ENCODE peak calls at places on chromosomes 12 and 14, in nine cellular contexts. Q is Right ventricle myocardium inferior, Z is left colon, W is retina, H is substantia nigra, K is astrocyte of the cerebellum, L is posterior cingulate gyrus, P is Right ventricle myocardium superior, J is LoVo. F is an unnamed sample.

GRCh38 chr14:47044841-47045240 is 393.3 kb upstream of the RPL10L start:
- DNase-seq in K (no peak), P (no peak), J (no peak), Q (no peak), Z (no peak), H (no peak), L (no peak), W (no peak), F (no peak)

GRCh38 chr12:42552822-42553221 is 36.7 kb downstream of the PRICKLE1 start:
- DNase-seq in K (no peak), L (peak), Z (no peak), Q (no peak), P (no peak), W (peak), H (no peak), J (no peak), F (peak)

GRCh38 chr14:62168564-62169155 is 406.4 kb downstream of the SNAPC1 start:
- DNase-seq in W (no peak), Q (no peak), K (no peak), J (no peak), P (no peak), L (no peak), Z (no peak), H (no peak), F (no peak)

GRCh38 chr12:57027011-57027804 is 10.9 kb upstream of the TAC3 start:
- DNase-seq in L (no peak), Q (no peak), W (peak), Z (no peak), K (no peak), H (no peak), P (no peak), J (no peak), F (no peak)

GRCh38 chr12:32273712-32274111 is 125.6 kb upstream of the FGD4 start:
- DNase-seq in P (no peak), Z (peak), H (no peak), W (no peak), Q (no peak), J (no peak), L (no peak), K (no peak), F (peak)

GRCh38 chr12:123150273-123150803 is 552 bp downstream of the PITPNM2 start:
- DNase-seq in J (peak), W (peak), P (peak), H (no peak), L (peak), Z (no peak), Q (peak), K (no peak), F (peak)

GRCh38 chr12:127455347-127456265 is 811.4 kb upstream of the TMEM132C start:
- DNase-seq in P (no peak), J (no peak), K (no peak), H (no peak), L (peak), Q (no peak), Z (no peak), W (no peak), F (peak)

GRCh38 chr12:57164966-57165365 is 17.5 kb upstream of the LRP1-AS start:
- DNase-seq in P (peak), J (no peak), K (no peak), W (no peak), Z (no peak), Q (no peak), L (no peak), H (no peak), F (no peak)

GRCh38 chr12:47394070-47394469 is 311.8 kb downstream of the RPAP3 start:
- DNase-seq in H (no peak), W (no peak), Z (no peak), P (no peak), Q (no peak), J (no peak), K (no peak), L (no peak), F (no peak)

GRCh38 chr14:30287579-30288445 is 271.1 kb upstream of the G2E3 start:
- DNase-seq in H (no peak), K (no peak), J (no peak), Z (no peak), W (no peak), Q (no peak), L (peak), P (no peak), F (no peak)

GRCh38 chr14:38505221-38506095 is 249.6 kb upstream of the CLEC14A start:
- DNase-seq in J (no peak), L (no peak), Z (no peak), K (no peak), H (no peak), P (no peak), Q (no peak), W (peak), F (no peak)

GRCh38 chr14:50875359-50876090 is 3.7 kb downstream of the ABHD12B start:
- DNase-seq in K (peak), Q (no peak), H (no peak), W (peak), J (no peak), L (no peak), Z (no peak), P (no peak), F (no peak)

GRCh38 chr14:68631691-68632590 is 160.9 kb downstream of the ZFP36L1 start:
- DNase-seq in K (no peak), L (no peak), Z (no peak), P (peak), Q (no peak), J (no peak), H (no peak), W (no peak), F (no peak)

GRCh38 chr12:69906411-69907216 is 81.6 kb downstream of the MYRFL start:
- DNase-seq in Z (no peak), W (no peak), Q (no peak), P (no peak), K (no peak), J (no peak), H (no peak), L (no peak), F (no peak)

GRCh38 chr12:131275824-131276223 is 322.1 kb downstream of the ADGRD1 start:
- DNase-seq in L (no peak), Q (no peak), K (no peak), J (no peak), Z (no peak), P (no peak), H (no peak), W (no peak), F (no peak)

GRCh38 chr14:102544034-102544744 is 34.6 kb upstream of the ANKRD9 start:
- DNase-seq in L (no peak), H (no peak), Q (no peak), Z (no peak), J (no peak), W (peak), P (no peak), K (no peak), F (no peak)

GRCh38 chr12:19893514-19893913 is 454.2 kb downstream of the AEBP2 start:
- DNase-seq in W (no peak), H (no peak), Q (no peak), L (no peak), P (no peak), Z (no peak), K (no peak), J (peak), F (no peak)

GRCh38 chr12:122227341-122227740 is 1.5 kb upstream of the DIABLO start:
- DNase-seq in K (no peak), Z (no peak), W (no peak), H (no peak), J (no peak), Q (no peak), P (no peak), L (no peak), F (no peak)

GRCh38 chr14:94177806-94178205 is 3.7 kb downstream of the PPP4R4 start:
- DNase-seq in W (no peak), Q (no peak), K (no peak), P (no peak), Z (no peak), J (no peak), H (no peak), L (no peak), F (no peak)

GRCh38 chr12:128969480-128970055 is 116.3 kb downstream of the GLT1D1 start:
- DNase-seq in Z (no peak), K (no peak), L (peak), J (no peak), H (no peak), Q (no peak), W (peak), P (no peak), F (peak)

GRCh38 chr14:104332634-104333270 is 194.4 kb downstream of the KIF26A start:
- DNase-seq in H (no peak), L (no peak), P (peak), Z (no peak), Q (no peak), J (no peak), W (no peak), K (no peak), F (no peak)

GRCh38 chr12:81992461-81992860 is 233.3 kb upstream of the PPFIA2 start:
- DNase-seq in Q (no peak), H (no peak), W (peak), Z (no peak), P (no peak), K (no peak), J (no peak), L (no peak), F (peak)

GRCh38 chr12:10590976-10591375 is 22.4 kb downstream of the MAGOHB start:
- DNase-seq in H (no peak), K (no peak), W (no peak), Z (no peak), L (no peak), Q (no peak), J (no peak), P (no peak), F (no peak)

GRCh38 chr14:70909788-70910614 is 2.7 kb downstream of the PCNX1 start:
- DNase-seq in K (no peak), Z (no peak), Q (no peak), J (no peak), W (no peak), H (no peak), P (no peak), L (no peak), F (no peak)

F was measured in glutamatergic neuron.